ENCODE peak calls at places on chromosome X, in eight cellular contexts. G is PC-3, M is astrocyte, Y is HCT116, W is fibroblast of lung, H is neural progenitor cell, Q is endodermal cell, T is MM.1S. V is an unnamed sample.

GRCh38 chrX:54808109-54808604 is 612 bp downstream of the MAGED2 start:
- DNase-seq in G (no peak), M (peak; percentile 22), Y (peak; percentile 6), W (no peak), H (peak; percentile 88), Q (peak; percentile 89), T (peak; percentile 10), V (no peak)

GRCh38 chrX:38891641-38892413 is 90.6 kb downstream of the MID1IP1 start:
- DNase-seq in G (no peak), M (peak; percentile 28), Y (no peak), W (peak; percentile 18), H (no peak), Q (no peak), T (no peak), V (no peak)

GRCh38 chrX:40484408-40485091 is 96.2 kb upstream of the ATP6AP2 start:
- DNase-seq in G (no peak), M (no peak), Y (no peak), W (no peak), H (no peak), Q (peak; percentile 59), T (no peak), V (no peak)

GRCh38 chrX:139890991-139891700 is 41.7 kb downstream of the ATP11C start:
- DNase-seq in G (peak; percentile 83), M (peak; percentile 70), Y (no peak), W (peak; percentile 69), H (no peak), Q (no peak), T (no peak), V (peak; percentile 73)

GRCh38 chrX:79601336-79602131 is 234.4 kb upstream of the ITM2A start:
- DNase-seq in G (no peak), M (no peak), Y (no peak), W (no peak), H (no peak), Q (no peak), T (no peak), V (no peak)

GRCh38 chrX:102833136-102833535 is 103.9 kb upstream of the RAB40AL start:
- DNase-seq in G (peak; percentile 14), M (peak; percentile 55), Y (no peak), W (peak; percentile 11), H (no peak), Q (no peak), T (no peak), V (no peak)

GRCh38 chrX:125306335-125306866 is 13.3 kb upstream of the TEX13C start:
- DNase-seq in G (no peak), M (no peak), Y (no peak), W (no peak), H (no peak), Q (no peak), T (no peak), V (no peak)

GRCh38 chrX:122134291-122134690 is 1049.8 kb upstream of the GRIA3 start:
- DNase-seq in G (no peak), M (no peak), Y (no peak), W (no peak), H (no peak), Q (no peak), T (no peak), V (no peak)

GRCh38 chrX:39705299-39705698 is 392.5 kb downstream of the BCOR start:
- DNase-seq in G (peak; percentile 87), M (peak; percentile 83), Y (peak; percentile 29), W (peak; percentile 87), H (no peak), Q (peak; percentile 69), T (no peak), V (peak; percentile 64)

GRCh38 chrX:124260845-124261244 is 71.6 kb upstream of the TEX13D start:
- DNase-seq in G (no peak), M (no peak), Y (no peak), W (no peak), H (no peak), Q (no peak), T (no peak), V (no peak)

GRCh38 chrX:72245461-72246089 is 6.7 kb upstream of the ERCC6L start:
- DNase-seq in G (peak; percentile 78), M (no peak), Y (peak; percentile 13), W (peak; percentile 64), H (peak; percentile 71), Q (peak; percentile 90), T (peak; percentile 23), V (peak; percentile 41)

GRCh38 chrX:134908235-134908834 is 82.5 kb upstream of the SMIM10 start:
- DNase-seq in G (peak; percentile 37), M (no peak), Y (no peak), W (peak; percentile 54), H (no peak), Q (no peak), T (no peak), V (peak; percentile 11)

GRCh38 chrX:139930923-139931645 is 1.8 kb downstream of the ATP11C start:
- DNase-seq in G (peak; percentile 34), M (no peak), Y (no peak), W (no peak), H (peak; percentile 40), Q (peak; percentile 62), T (peak; percentile 22), V (peak; percentile 23)

GRCh38 chrX:43065978-43066377 is 288.0 kb upstream of the PPP1R2C start:
- DNase-seq in G (no peak), M (no peak), Y (no peak), W (no peak), H (no peak), Q (no peak), T (no peak), V (peak; percentile 9)

GRCh38 chrX:10077425-10078188 is 79.2 kb upstream of the CLCN4 start:
- DNase-seq in G (peak; percentile 82), M (peak; percentile 51), Y (no peak), W (peak; percentile 37), H (no peak), Q (no peak), T (no peak), V (peak; percentile 8)

GRCh38 chrX:49303346-49303745 is at the start of gene GAGE10:
- DNase-seq in G (no peak), M (no peak), Y (no peak), W (no peak), H (no peak), Q (no peak), T (no peak), V (no peak)

GRCh38 chrX:72111011-72111708 is 20.6 kb downstream of the RTL5 start:
- DNase-seq in G (no peak), M (no peak), Y (no peak), W (no peak), H (no peak), Q (peak; percentile 9), T (no peak), V (no peak)

GRCh38 chrX:141669689-141670088 is 28.9 kb downstream of the SPANXD start:
- DNase-seq in G (no peak), M (peak; percentile 39), Y (no peak), W (peak; percentile 42), H (no peak), Q (no peak), T (no peak), V (no peak)

DNA sequence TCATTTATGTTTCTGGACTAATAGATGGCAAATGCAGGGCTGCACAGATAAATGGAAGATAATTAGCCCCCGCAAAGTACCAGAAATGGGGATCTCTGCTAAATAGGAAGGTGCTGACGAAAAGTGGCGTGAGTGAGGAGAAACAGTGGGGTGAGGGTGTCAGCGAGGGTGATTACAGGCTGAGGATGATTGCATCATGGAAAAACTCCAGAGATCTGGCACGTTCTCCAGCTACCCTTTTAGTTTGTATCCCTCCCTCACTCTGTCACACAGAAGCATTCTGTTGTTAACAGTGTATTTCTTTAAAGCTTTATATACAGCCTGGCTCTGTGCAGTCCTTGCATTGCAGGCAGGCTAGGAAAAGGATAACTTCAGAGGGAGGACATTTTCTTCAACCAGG is 309.6 kb upstream of the DDX53 start:
- DNase-seq in G (no peak), M (no peak), Y (no peak), W (peak; percentile 80), H (no peak), Q (no peak), T (no peak), V (no peak)
- H3K9ac ChIP-seq in G (no peak overlapping the region), M (no peak overlapping the region), Y (no peak overlapping the region), W (no peak overlapping the region), H (no peak overlapping the region), Q (no peak overlapping the region), T (no peak overlapping the region), V (no peak overlapping the region)

GRCh38 chrX:29318051-29318450 is 730.8 kb downstream of the IL1RAPL1 start:
- DNase-seq in G (no peak), M (peak; percentile 58), Y (no peak), W (peak; percentile 58), H (no peak), Q (no peak), T (no peak), V (no peak)

GRCh38 chrX:29315931-29316330 is 728.7 kb downstream of the IL1RAPL1 start:
- DNase-seq in G (no peak), M (no peak), Y (no peak), W (no peak), H (no peak), Q (no peak), T (no peak), V (no peak)
- H3K4me3 ChIP-seq in G (no peak overlapping the region), M (no peak overlapping the region), Y (no peak overlapping the region), W (no peak overlapping the region), H (no peak overlapping the region), Q (no peak overlapping the region), T (no peak overlapping the region), V (no peak overlapping the region)

DNA sequence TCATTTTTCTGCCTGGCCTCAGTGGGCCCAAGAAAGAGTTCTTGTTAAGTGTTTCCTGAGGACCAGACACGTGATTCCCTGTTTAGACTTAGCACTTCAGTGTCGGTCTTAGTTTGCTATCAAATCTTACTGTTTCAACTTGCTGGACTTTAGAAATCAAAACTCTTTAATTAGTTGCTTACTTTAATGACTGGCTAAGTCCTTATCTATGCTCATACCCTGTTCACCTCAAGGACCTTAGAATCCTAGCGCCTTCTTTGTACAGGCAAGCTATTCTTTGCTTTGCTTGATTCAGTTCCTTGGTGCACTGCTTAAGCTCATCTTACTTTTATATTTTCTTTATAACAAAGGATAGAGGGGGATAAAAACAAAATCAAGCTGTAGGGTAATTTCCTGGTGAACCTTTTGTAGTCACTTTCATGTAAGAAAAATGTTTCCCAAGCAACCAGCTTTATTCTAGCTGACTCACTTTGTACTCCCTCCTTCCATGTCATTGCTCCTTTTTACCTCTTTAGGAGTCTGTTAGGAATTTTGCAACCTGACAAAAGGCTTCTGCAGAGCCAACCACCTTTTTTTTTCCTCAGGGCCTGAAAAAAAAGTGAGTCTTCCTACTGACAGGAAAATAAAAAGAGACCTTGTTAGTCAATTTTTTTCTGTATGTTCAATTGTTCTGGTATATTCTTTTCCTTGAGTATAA is 14.7 kb downstream of the WDR44 start:
- DNase-seq in G (peak; percentile 31), M (peak; percentile 58), Y (no peak), W (no peak), H (peak; percentile 58), Q (no peak), T (no peak), V (peak; percentile 61)
- H3K9ac ChIP-seq in G (no peak overlapping the region), M (peak overlapping the region; percentile 31), Y (no peak overlapping the region), W (no peak overlapping the region), H (no peak overlapping the region), Q (no peak overlapping the region), T (no peak overlapping the region), V (no peak overlapping the region)

DNA sequence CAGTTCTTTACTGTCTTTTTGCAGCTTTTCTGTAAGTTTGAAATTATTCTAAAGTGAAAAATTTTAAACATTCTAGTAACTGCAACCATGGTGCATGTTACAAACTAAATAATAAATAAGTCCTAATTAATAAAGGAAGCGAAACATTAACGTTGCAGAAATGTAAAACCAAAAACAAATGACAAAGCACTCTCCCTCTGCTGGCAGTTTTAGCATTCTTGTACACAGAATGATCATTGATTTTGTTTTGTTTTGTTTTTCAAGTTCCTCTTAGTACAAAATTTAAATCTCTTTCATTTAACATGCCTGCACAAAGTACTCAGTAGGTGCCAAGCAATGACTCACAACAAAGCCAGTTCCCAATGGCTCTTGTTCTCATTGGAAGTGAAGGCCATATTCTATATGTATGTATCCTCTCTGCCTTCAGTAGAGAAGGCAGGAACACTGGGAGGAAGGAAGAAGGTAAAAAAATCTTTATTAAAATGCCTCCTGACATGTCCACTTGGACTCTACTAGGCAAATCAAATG is 13.7 kb upstream of the TMSB4X start:
- DNase-seq in G (no peak), M (no peak), Y (no peak), W (no peak), H (no peak), Q (no peak), T (peak; percentile 24), V (peak; percentile 62)
- H3K4me3 ChIP-seq in G (no peak overlapping the region), M (no peak overlapping the region), Y (no peak overlapping the region), W (no peak overlapping the region), H (no peak overlapping the region), Q (no peak overlapping the region), T (no peak overlapping the region), V (no peak overlapping the region)